ENCODE peak calls at places on chromosomes 12 and 14, in four cellular contexts. One of them, this sample, is unnamed. For H3K4me1, the result is how much of the 10 kb centered on the place peaks cover.

GRCh38 chr12:57837779-57838562 is 8.6 kb downstream of the CTDSP2 start:
- DNase-seq in H9: peak
- DNase-seq in H1: no peak
- DNase-seq in mesendoderm: peak
- DNase-seq in this sample: peak

GRCh38 chr12:6372403-6373003 is 2.9 kb downstream of the SCNN1A start:
- DNase-seq in H9: no peak
- DNase-seq in H1: no peak
- DNase-seq in mesendoderm: peak
- DNase-seq in this sample: peak

GRCh38 chr12:64583395-64584172 is 26.7 kb upstream of the RASSF3 start:
- DNase-seq in H9: no peak
- DNase-seq in H1: no peak
- DNase-seq in mesendoderm: no peak
- DNase-seq in this sample: peak

GRCh38 chr12:2451025-2451424 is 343.7 kb upstream of the FKBP4 start:
- DNase-seq in H9: no peak
- DNase-seq in H1: no peak
- DNase-seq in mesendoderm: no peak
- DNase-seq in this sample: peak

GRCh38 chr14:95132732-95133131 is 24.6 kb downstream of the DICER1 start:
- DNase-seq in H9: no peak
- DNase-seq in H1: no peak
- DNase-seq in mesendoderm: no peak
- DNase-seq in this sample: peak

GRCh38 chr12:27279836-27280235 is 35.8 kb downstream of the STK38L start:
- DNase-seq in H9: no peak
- DNase-seq in H1: no peak
- DNase-seq in mesendoderm: no peak
- DNase-seq in this sample: no peak

GRCh38 chr12:70590051-70590450 is 47.2 kb downstream of the PTPRB start:
- DNase-seq in H9: peak
- DNase-seq in H1: peak
- DNase-seq in mesendoderm: peak
- DNase-seq in this sample: peak

GRCh38 chr12:100229876-100230275 is 29.3 kb downstream of the ACTR6 start:
- DNase-seq in H9: no peak
- DNase-seq in H1: no peak
- DNase-seq in mesendoderm: peak
- DNase-seq in this sample: no peak

GRCh38 chr12:12891646-12892355 is 439 bp downstream of the GPRC5A start:
- DNase-seq in H9: no peak
- DNase-seq in H1: no peak
- DNase-seq in mesendoderm: no peak
- DNase-seq in this sample: no peak

GRCh38 chr12:63068857-63069442 is 82.1 kb downstream of the AVPR1A start:
- DNase-seq in H9: no peak
- DNase-seq in H1: no peak
- DNase-seq in mesendoderm: peak
- DNase-seq in this sample: peak

GRCh38 chr12:15597125-15597830 is 191.9 kb downstream of the EPS8 start:
- DNase-seq in H9: no peak
- DNase-seq in H1: no peak
- DNase-seq in mesendoderm: no peak
- DNase-seq in this sample: no peak

GRCh38 chr12:128286970-128287369 is 20.0 kb downstream of the TMEM132C start:
- DNase-seq in H9: no peak
- DNase-seq in H1: no peak
- DNase-seq in mesendoderm: no peak
- DNase-seq in this sample: no peak

GRCh38 chr12:107404981-107405380 is 280.6 kb upstream of the PWP1 start:
- DNase-seq in H9: peak
- DNase-seq in H1: no peak
- DNase-seq in mesendoderm: peak
- DNase-seq in this sample: peak

GRCh38 chr14:76227450-76228050 is 75.8 kb downstream of the GPATCH2L start:
- DNase-seq in H9: no peak
- DNase-seq in H1: no peak
- DNase-seq in mesendoderm: no peak
- DNase-seq in this sample: peak

GRCh38 chr14:75697918-75698317 is 36.9 kb downstream of the TTLL5 start:
- DNase-seq in H9: no peak
- DNase-seq in H1: no peak
- DNase-seq in mesendoderm: no peak
- DNase-seq in this sample: no peak

GRCh38 chr12:1912580-1913376 is 5.7 kb downstream of the CACNA2D4 start:
- DNase-seq in H9: peak
- DNase-seq in H1: no peak
- DNase-seq in mesendoderm: peak
- DNase-seq in this sample: no peak

GRCh38 chr12:130441771-130442760 is 104.4 kb downstream of the PIWIL1 start:
- DNase-seq in H9: no peak
- DNase-seq in H1: no peak
- DNase-seq in mesendoderm: no peak
- DNase-seq in this sample: no peak

GRCh38 chr12:78963439-78964222 is 99.1 kb downstream of the SYT1 start:
- DNase-seq in H9: no peak
- DNase-seq in H1: no peak
- DNase-seq in mesendoderm: no peak
- DNase-seq in this sample: peak

GRCh38 chr14:70698288-70698687 is 56.6 kb downstream of the TTC9 start:
- DNase-seq in H9: no peak
- DNase-seq in H1: no peak
- DNase-seq in mesendoderm: peak
- DNase-seq in this sample: peak

GRCh38 chr12:124754949-124755800 is 108.5 kb downstream of the SCARB1 start:
- DNase-seq in H9: peak
- DNase-seq in H1: peak
- DNase-seq in mesendoderm: peak
- DNase-seq in this sample: peak

GRCh38 chr14:89432226-89432625 is 15.2 kb upstream of the FOXN3 start:
- DNase-seq in H9: no peak
- DNase-seq in H1: no peak
- DNase-seq in mesendoderm: no peak
- DNase-seq in this sample: no peak

GRCh38 chr12:87320724-87321123 is 708.5 kb downstream of the C12orf50 start:
- DNase-seq in H9: no peak
- DNase-seq in H1: no peak
- DNase-seq in mesendoderm: no peak
- DNase-seq in this sample: no peak

GRCh38 chr12:87511371-87511770 is 517.8 kb downstream of the C12orf50 start:
- DNase-seq in H9: no peak
- DNase-seq in H1: no peak
- DNase-seq in mesendoderm: no peak
- DNase-seq in this sample: peak

GRCh38 chr14:76761198-76761848 is at the start of gene VASH1:
- DNase-seq in H9: peak
- DNase-seq in H1: no peak
- DNase-seq in mesendoderm: peak
- DNase-seq in this sample: peak

GRCh38 chr12:16685107-16685506 is 79.1 kb upstream of the LMO3 start:
- DNase-seq in H9: no peak
- DNase-seq in H1: no peak
- DNase-seq in mesendoderm: peak
- DNase-seq in this sample: peak

GRCh38 chr12:52354197-52354596 is 13.1 kb downstream of the KRT85 start:
- DNase-seq in H9: no peak
- DNase-seq in H1: no peak
- DNase-seq in mesendoderm: no peak
- DNase-seq in this sample: no peak

GRCh38 chr12:94845110-94845509 is 158.4 kb downstream of the NDUFA12 start:
- DNase-seq in H9: no peak
- DNase-seq in H1: no peak
- DNase-seq in mesendoderm: no peak
- DNase-seq in this sample: no peak

GRCh38 chr12:84763112-84763511 is 149.5 kb downstream of the SLC6A15 start:
- DNase-seq in H9: no peak
- DNase-seq in H1: no peak
- DNase-seq in mesendoderm: no peak
- DNase-seq in this sample: peak

DNA sequence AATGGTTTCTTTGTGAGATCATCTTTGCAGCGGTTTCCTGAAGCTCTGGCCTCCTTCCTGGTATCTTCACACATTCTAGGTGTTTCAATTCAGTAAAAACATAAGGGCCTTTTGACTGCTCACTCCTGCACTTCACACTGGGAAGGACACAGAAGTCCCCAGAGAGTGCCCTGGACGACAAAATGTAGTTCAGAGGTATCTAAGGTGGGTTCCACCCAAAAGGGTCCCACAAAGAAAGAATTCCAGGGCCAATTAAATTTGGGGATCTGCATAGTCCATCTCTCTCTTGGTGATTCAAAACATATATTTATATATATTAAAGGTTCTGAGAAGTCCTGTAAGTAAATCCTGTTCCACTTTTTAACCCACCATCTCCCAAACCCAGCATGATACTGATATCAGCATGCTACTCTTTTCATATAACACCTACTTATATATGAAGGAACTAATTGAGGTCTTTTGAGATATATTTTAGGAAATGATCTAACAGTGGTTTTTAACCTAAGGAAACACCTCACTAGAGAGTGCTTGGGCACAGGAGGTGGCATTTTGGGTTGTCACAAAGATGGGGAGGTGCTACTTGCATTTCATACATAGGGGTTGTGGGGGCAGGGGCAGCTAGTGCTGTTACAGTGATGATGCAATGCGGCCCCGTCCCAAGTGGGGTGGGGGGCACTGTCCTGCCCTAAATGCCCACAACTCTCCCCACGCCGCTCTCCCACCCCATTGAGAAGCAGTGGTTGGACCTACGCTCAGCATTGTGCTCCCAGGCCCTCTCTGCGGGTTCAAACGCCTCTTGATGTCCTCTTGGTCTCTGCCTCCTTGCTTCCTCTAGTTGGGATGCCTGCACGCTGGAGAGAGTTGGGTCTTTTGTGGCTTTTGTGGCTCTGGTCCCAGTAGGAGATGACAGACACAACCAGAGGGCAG is 109.4 kb downstream of the ARF6 start:
- DNase-seq in H9: no peak
- DNase-seq in H1: no peak
- DNase-seq in mesendoderm: no peak
- DNase-seq in this sample: no peak
- H3K4me1 ChIP-seq in H9: under half
- H3K4me1 ChIP-seq in H1: under half
- H3K4me1 ChIP-seq in mesendoderm: under half
- H3K4me1 ChIP-seq in this sample: under half

DNA sequence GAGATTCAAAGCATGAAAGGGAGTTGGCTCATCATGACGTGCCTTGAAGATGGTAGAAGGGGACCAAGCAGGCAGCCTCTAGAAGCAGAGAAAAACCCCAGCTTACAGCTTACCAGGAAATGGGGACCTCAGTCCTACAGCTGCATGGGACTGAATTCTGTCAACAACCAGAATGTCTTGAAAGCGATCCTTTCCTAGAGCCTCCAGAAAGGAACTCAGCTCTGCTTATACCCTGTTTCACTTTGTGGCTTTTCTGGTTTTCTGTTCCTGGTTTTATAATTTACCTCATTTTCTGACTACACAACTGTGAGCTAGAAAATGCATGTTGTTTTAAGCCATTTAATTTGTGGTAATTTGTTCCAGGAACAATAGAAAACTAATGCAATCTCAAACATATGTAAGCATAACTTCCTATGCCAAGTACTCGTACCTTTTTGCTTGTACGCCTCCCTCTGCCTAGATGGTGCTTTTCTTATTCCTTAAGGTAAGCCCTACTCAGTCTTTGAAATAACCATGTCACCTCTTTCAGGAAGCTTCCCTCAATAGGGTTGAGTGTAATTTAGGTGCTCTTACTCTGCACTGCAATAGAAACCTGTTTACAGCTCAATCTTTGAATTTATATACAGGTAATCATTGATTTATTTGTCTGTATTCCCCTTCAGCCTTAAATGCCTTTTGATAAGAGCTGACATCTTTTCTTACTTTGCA is 348.8 kb downstream of the TMEM117 start:
- DNase-seq in H9: no peak
- DNase-seq in H1: no peak
- DNase-seq in mesendoderm: no peak
- DNase-seq in this sample: no peak
- H4K5ac ChIP-seq in H9: no peak
- H4K5ac ChIP-seq in H1: no peak
- H4K5ac ChIP-seq in mesendoderm: no peak
- H4K5ac ChIP-seq in this sample: no peak

DNA sequence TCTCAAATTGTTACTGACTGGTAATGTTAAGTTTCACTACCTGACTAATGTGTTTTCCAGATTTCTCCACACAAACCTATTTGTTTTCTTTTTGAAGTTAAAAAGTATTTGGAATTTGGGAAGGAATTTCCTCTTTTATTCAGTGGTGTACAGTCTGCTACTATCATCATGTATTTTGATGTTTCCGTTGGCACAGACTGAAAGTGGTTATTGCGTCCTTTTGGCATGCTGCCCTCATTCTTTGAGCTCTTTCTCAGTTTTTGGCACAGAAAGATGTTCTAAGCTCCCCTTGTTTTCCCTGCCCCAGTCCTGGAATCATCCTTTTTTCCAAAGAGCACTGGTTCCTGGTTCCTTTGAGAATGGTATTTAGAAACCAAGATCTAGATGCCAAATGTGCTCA is 31.4 kb upstream of the RTRAF start:
- DNase-seq in H9: no peak
- DNase-seq in H1: no peak
- DNase-seq in mesendoderm: no peak
- DNase-seq in this sample: peak
- H3K4me1 ChIP-seq in H9: under half
- H3K4me1 ChIP-seq in H1: under half
- H3K4me1 ChIP-seq in mesendoderm: under half
- H3K4me1 ChIP-seq in this sample: under half

GRCh38 chr12:11540615-11541014 is 108.9 kb upstream of the ETV6 start:
- DNase-seq in H9: no peak
- DNase-seq in H1: no peak
- DNase-seq in mesendoderm: no peak
- DNase-seq in this sample: no peak
- H4K5ac ChIP-seq in H9: peak
- H4K5ac ChIP-seq in H1: no peak
- H4K5ac ChIP-seq in mesendoderm: no peak
- H4K5ac ChIP-seq in this sample: no peak

DNA sequence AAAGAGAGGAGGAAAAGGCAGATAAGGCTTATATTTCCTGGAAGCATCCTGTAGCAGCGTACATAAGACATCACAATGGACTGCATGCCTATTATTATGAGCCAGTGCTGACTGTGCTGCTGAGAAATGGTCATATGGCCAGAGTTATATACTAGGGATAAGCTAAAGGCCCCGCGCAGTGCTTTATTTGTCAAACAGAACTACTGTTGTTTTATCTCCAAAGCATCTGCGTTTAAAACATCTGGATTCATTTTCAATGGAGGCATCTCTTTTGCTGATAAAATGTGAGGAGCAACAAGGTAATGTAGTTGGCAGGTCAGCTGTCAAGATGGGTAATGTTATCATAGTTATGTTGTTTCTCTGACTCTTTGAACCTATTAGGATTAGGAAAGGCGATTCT is 28.0 kb upstream of the LMNTD1 start:
- DNase-seq in H9: no peak
- DNase-seq in H1: no peak
- DNase-seq in mesendoderm: no peak
- DNase-seq in this sample: no peak
- H3K4me1 ChIP-seq in H9: under half
- H3K4me1 ChIP-seq in H1: under half
- H3K4me1 ChIP-seq in mesendoderm: under half
- H3K4me1 ChIP-seq in this sample: under half

GRCh38 chr12:110565919-110566871 is 16.9 kb downstream of the PPTC7 start:
- DNase-seq in H9: no peak
- DNase-seq in H1: no peak
- DNase-seq in mesendoderm: peak
- DNase-seq in this sample: no peak
- H4K5ac ChIP-seq in H9: no peak
- H4K5ac ChIP-seq in H1: no peak
- H4K5ac ChIP-seq in mesendoderm: no peak
- H4K5ac ChIP-seq in this sample: no peak

GRCh38 chr12:11813422-11813813 is 163.9 kb downstream of the ETV6 start:
- DNase-seq in H9: no peak
- DNase-seq in H1: no peak
- DNase-seq in mesendoderm: peak
- DNase-seq in this sample: no peak
- H3K4me1 ChIP-seq in H9: under half
- H3K4me1 ChIP-seq in H1: under half
- H3K4me1 ChIP-seq in mesendoderm: under half
- H3K4me1 ChIP-seq in this sample: under half